ENCODE peak calls at places on chromosome 9, in six cellular contexts. B is PC-3, L is Karpas-422, Q is PC-9, K is DND-41, M is endothelial cell of umbilical vein. X is an unnamed sample. For H3K27me3 and H3K36me3, the result is how much of the 10 kb centered on the place peaks cover.

GRCh38 chr9:126561582-126561981 is 52.1 kb upstream of the LMX1B start:
- DNase-seq in B (no peak), L (no peak), Q (no peak), K (no peak), M (no peak), X (no peak)

GRCh38 chr9:114822708-114823107 is 16.9 kb upstream of the TNFSF15 start:
- DNase-seq in B (no peak), L (no peak), Q (no peak), K (no peak), M (no peak), X (no peak)

GRCh38 chr9:14339746-14340145 is 25.8 kb upstream of the NFIB start:
- DNase-seq in B (no peak), L (no peak), Q (no peak), K (no peak), M (no peak), X (peak)

GRCh38 chr9:6098431-6098830 is 83.0 kb upstream of the RANBP6 start:
- DNase-seq in B (peak), L (peak), Q (no peak), K (no peak), M (peak), X (peak)

GRCh38 chr9:129895376-129896268 is 60.4 kb downstream of the USP20 start:
- DNase-seq in B (no peak), L (no peak), Q (no peak), K (peak), M (no peak), X (no peak)

GRCh38 chr9:5389109-5389732 is 48.5 kb downstream of the PLGRKT start:
- DNase-seq in B (peak), L (no peak), Q (no peak), K (no peak), M (no peak), X (peak)

GRCh38 chr9:129413537-129414376 is 207.1 kb downstream of the C9orf50 start:
- DNase-seq in B (peak), L (peak), Q (peak), K (peak), M (peak), X (peak)

GRCh38 chr9:4740623-4741364 is at the start of gene AK3:
- DNase-seq in B (peak), L (peak), Q (peak), K (peak), M (peak), X (peak)

GRCh38 chr9:75950983-75951382 is 60.5 kb downstream of the PCSK5 start:
- DNase-seq in B (no peak), L (no peak), Q (no peak), K (no peak), M (peak), X (no peak)

GRCh38 chr9:34611251-34611810 is 566 bp downstream of the RPP25L start:
- DNase-seq in B (no peak), L (no peak), Q (no peak), K (no peak), M (no peak), X (peak)

GRCh38 chr9:122263699-122264349 is 816 bp downstream of the RBM18 start:
- DNase-seq in B (peak), L (peak), Q (no peak), K (no peak), M (peak), X (peak)

GRCh38 chr9:18888241-18888794 is 144.7 kb downstream of the SAXO1 start:
- DNase-seq in B (no peak), L (no peak), Q (no peak), K (no peak), M (no peak), X (peak)

GRCh38 chr9:93587651-93588347 is 11.4 kb downstream of the PHF2 start:
- DNase-seq in B (no peak), L (no peak), Q (no peak), K (peak), M (no peak), X (no peak)

GRCh38 chr9:78940121-78940855 is 631.5 kb upstream of the TLE4 start:
- DNase-seq in B (no peak), L (no peak), Q (no peak), K (no peak), M (no peak), X (no peak)

GRCh38 chr9:14099737-14100136 is 214.2 kb downstream of the NFIB start:
- DNase-seq in B (no peak), L (no peak), Q (no peak), K (no peak), M (no peak), X (no peak)

GRCh38 chr9:124470306-124470705 is 20.1 kb downstream of the ADGRD2 start:
- DNase-seq in B (no peak), L (no peak), Q (no peak), K (no peak), M (no peak), X (no peak)

GRCh38 chr9:88179080-88179521 is 40.8 kb upstream of the SPATA31C2 start:
- DNase-seq in B (no peak), L (no peak), Q (no peak), K (peak), M (no peak), X (no peak)

GRCh38 chr9:2253814-2254550 is 238.8 kb downstream of the SMARCA2 start:
- DNase-seq in B (no peak), L (peak), Q (no peak), K (no peak), M (no peak), X (no peak)

GRCh38 chr9:82410891-82411290 is 422.3 kb downstream of the SPATA31D1 start:
- DNase-seq in B (peak), L (no peak), Q (no peak), K (no peak), M (no peak), X (no peak)

GRCh38 chr9:123541441-123541840 is 185.4 kb downstream of the CRB2 start:
- DNase-seq in B (no peak), L (no peak), Q (no peak), K (no peak), M (no peak), X (peak)

GRCh38 chr9:111798786-111799185 is 4.0 kb upstream of the SHOC1 start:
- DNase-seq in B (peak), L (no peak), Q (no peak), K (no peak), M (no peak), X (peak)

GRCh38 chr9:11701706-11702105 is 991.5 kb upstream of the TYRP1 start:
- DNase-seq in B (no peak), L (no peak), Q (no peak), K (no peak), M (no peak), X (no peak)

GRCh38 chr9:12738296-12738695 is 36.5 kb upstream of the LURAP1L start:
- DNase-seq in B (no peak), L (no peak), Q (no peak), K (no peak), M (no peak), X (no peak)

GRCh38 chr9:87528969-87529368 is 31.3 kb downstream of the DAPK1 start:
- DNase-seq in B (no peak), L (no peak), Q (no peak), K (no peak), M (no peak), X (no peak)

GRCh38 chr9:33719581-33720374 is 75.6 kb upstream of the PRSS3 start:
- DNase-seq in B (peak), L (peak), Q (no peak), K (peak), M (no peak), X (peak)

GRCh38 chr9:99819123-99819483 is 2.6 kb upstream of the NR4A3 start:
- DNase-seq in B (no peak), L (no peak), Q (no peak), K (no peak), M (peak), X (no peak)

GRCh38 chr9:84024041-84024575 is 43.5 kb downstream of the RMI1 start:
- DNase-seq in B (no peak), L (no peak), Q (no peak), K (no peak), M (no peak), X (peak)

GRCh38 chr9:85536076-85536475 is 205.7 kb downstream of the AGTPBP1 start:
- DNase-seq in B (peak), L (no peak), Q (peak), K (no peak), M (peak), X (peak)

GRCh38 chr9:93340091-93340490 is 111.4 kb upstream of the FAM120A start:
- DNase-seq in B (no peak), L (peak), Q (no peak), K (no peak), M (no peak), X (no peak)

GRCh38 chr9:125626187-125626586 is 80.8 kb downstream of the MAPKAP1 start:
- DNase-seq in B (no peak), L (no peak), Q (peak), K (no peak), M (no peak), X (peak)

GRCh38 chr9:117860849-117861248 is 156.6 kb downstream of the TLR4 start:
- DNase-seq in B (no peak), L (no peak), Q (no peak), K (no peak), M (no peak), X (peak)
- H2AFZ ChIP-seq in B (no peak), L (no peak), Q (no peak), K (no peak), M (no peak), X (peak)

GRCh38 chr9:132557768-132558167 is 24.6 kb upstream of the BARHL1 start:
- DNase-seq in B (no peak), L (no peak), Q (no peak), K (no peak), M (no peak), X (no peak)
- H3K27me3 ChIP-seq in B (under half), L (under half), Q (half or more), K (under half), M (under half), X (under half)

GRCh38 chr9:133782157-133783130 is 44.3 kb upstream of the SARDH start:
- DNase-seq in B (peak), L (peak), Q (peak), K (peak), M (peak), X (peak)

GRCh38 chr9:133779516-133780403 is 41.6 kb upstream of the SARDH start:
- DNase-seq in B (no peak), L (no peak), Q (no peak), K (no peak), M (no peak), X (no peak)

GRCh38 chr9:133780404-133780945 is 42.3 kb upstream of the SARDH start:
- DNase-seq in B (no peak), L (no peak), Q (no peak), K (no peak), M (no peak), X (no peak)

GRCh38 chr9:133781828-133782135 is 43.6 kb upstream of the SARDH start:
- DNase-seq in B (no peak), L (no peak), Q (no peak), K (no peak), M (no peak), X (no peak)

DNA sequence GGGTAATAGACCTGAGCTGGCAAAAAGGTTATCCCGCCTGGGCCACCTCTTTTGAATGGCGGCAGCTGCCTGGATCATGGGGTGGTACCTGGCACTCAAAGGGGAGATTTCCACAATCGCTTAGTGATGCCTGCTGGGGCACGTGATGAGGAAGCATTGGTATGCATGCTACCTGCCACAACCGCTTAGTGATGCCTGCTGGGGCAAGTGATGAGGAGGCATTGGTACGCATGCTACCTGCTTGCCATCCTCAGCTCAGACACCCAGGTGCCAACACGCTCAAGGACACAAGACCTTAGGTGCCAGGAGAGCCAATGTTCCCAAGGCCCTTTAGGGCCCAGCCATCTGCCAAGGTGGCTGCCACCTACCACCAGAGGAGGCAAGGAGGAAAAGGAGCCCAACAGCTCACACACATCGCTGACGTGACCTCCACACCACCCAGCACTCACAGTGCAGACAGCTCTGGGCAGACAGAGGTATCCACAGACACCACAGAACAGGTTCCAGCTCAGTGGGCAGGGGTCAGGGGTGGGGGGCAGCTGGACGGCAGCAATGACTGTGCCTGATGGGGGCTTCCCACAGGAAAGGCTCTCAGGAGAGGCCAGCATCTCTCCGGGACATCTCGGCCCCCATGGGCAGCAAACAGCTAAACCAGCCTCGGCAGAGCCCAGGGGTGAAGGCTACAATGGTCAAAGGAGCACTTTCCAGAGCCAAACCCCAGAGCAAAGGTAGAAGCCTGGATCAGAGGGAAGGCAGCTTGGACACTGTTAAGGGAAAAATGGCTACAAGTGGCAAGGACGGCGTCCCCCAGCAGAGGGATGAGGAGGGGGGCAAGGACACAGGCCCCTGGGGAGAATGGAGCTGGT is 43.0 kb upstream of the SARDH start:
- DNase-seq in B (no peak), L (no peak), Q (no peak), K (no peak), M (no peak), X (no peak)
- H3K36me3 ChIP-seq in B (under half), L (under half), Q (under half), K (under half), M (under half), X (under half)

GRCh38 chr9:113623851-113624485 is 160.4 kb downstream of the RGS3 start:
- DNase-seq in B (no peak), L (no peak), Q (no peak), K (no peak), M (no peak), X (no peak)

GRCh38 chr9:113625456-113625855 is 161.9 kb downstream of the RGS3 start:
- DNase-seq in B (no peak), L (no peak), Q (no peak), K (no peak), M (no peak), X (no peak)

GRCh38 chr9:113626735-113627495 is 163.4 kb downstream of the RGS3 start:
- DNase-seq in B (no peak), L (no peak), Q (no peak), K (no peak), M (no peak), X (peak)

GRCh38 chr9:113622600-113623400 is 159.3 kb downstream of the RGS3 start:
- DNase-seq in B (peak), L (peak), Q (peak), K (no peak), M (peak), X (peak)

DNA sequence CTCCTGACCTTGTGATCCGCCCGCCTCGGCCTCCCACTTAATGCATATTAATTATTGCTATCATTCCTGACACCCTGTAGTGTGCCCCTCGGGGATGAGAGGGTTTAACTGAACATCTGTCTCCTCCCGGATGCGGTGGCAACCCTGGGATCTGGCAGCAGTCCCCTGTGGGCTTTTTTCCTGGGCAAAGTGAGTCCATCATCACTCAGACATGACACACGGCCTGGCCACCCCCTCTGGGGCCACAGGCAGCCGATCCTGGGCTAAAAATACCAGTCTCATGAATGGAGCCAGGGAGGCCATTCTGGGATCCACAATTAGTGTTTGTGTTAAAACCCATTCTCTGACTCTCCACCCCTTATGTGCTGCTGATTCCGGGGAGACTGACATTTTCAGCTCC is 161.2 kb downstream of the RGS3 start:
- DNase-seq in B (peak), L (no peak), Q (no peak), K (no peak), M (no peak), X (peak)
- H2AFZ ChIP-seq in B (no peak), L (no peak), Q (no peak), K (no peak), M (no peak), X (peak)

GRCh38 chr9:136145580-136145979 is 26.9 kb upstream of the TMEM250 start:
- DNase-seq in B (no peak), L (no peak), Q (no peak), K (no peak), M (no peak), X (no peak)

GRCh38 chr9:136147890-136148714 is 29.4 kb upstream of the TMEM250 start:
- DNase-seq in B (no peak), L (no peak), Q (no peak), K (no peak), M (no peak), X (no peak)

GRCh38 chr9:136146126-136147037 is 27.7 kb upstream of the TMEM250 start:
- DNase-seq in B (no peak), L (no peak), Q (no peak), K (no peak), M (no peak), X (no peak)

GRCh38 chr9:136148766-136149165 is 30.1 kb upstream of the TMEM250 start:
- DNase-seq in B (no peak), L (no peak), Q (no peak), K (no peak), M (no peak), X (no peak)

GRCh38 chr9:136147038-136147889 is 28.6 kb upstream of the TMEM250 start:
- DNase-seq in B (no peak), L (no peak), Q (no peak), K (no peak), M (no peak), X (no peak)
- H3K27me3 ChIP-seq in B (under half), L (under half), Q (half or more), K (under half), M (under half), X (under half)

DNA sequence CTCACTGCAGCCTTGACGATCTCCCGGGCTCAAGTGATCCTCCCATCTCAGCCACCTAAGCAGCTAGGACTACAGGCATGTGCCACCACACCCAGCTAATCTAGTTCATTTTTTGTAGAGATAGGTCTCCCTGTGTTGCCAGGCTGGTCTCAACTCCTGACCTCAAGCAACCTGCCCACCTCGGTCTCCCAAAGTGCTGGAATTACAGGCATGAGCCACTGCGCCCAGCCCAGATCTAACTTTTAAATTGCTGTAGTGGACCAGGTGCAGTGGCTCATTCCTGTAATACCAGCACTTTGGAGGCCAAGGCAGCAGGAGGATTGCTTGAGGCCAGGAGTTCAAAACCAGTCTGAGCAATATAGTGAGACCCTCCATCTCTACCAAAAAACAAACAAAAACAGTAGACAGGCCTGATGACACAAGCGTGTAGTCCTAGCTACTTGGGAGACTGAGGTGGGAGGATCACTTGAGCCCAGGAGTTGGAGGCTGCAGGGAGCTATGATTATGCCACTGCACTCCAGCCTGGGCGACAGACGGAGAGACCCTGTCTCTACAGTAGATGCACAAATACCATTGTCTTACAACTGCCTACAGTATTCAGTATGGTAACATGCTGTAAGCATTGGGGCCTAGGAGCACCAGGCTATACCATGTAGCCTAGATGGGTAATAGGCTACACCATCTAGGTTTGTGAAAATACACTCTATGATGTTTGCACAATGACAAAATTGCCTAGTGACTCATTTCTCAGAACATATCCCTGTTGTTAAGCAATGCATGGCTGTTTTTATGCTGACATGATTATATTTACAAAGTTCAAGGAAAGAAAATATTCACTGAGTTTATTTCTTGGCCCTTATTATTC is 1.5 kb upstream of the SIT1 start:
- DNase-seq in B (peak), L (no peak), Q (peak), K (no peak), M (no peak), X (peak)
- H3K36me3 ChIP-seq in B (under half), L (under half), Q (under half), K (under half), M (under half), X (under half)

DNA sequence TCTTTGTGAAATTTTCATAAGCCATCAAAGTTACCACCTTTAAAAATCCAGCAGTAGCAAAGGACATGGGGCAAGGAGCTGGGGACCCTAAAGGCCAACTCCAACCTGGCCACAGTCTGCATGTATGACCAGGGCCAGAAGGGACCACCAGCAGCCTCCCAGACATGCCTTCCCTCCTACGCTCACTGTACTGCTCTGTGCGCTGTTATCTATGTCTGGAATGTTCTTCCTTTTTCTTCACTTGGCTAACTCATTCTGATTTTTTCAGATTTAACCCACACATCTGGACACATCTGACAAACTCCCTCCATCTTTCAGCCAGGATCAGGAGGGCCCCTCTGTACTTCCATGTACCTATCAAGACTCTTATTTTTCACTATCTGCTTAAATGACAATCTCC is 47.6 kb upstream of the TRAF1 start:
- DNase-seq in B (no peak), L (no peak), Q (no peak), K (no peak), M (no peak), X (no peak)
- H2AFZ ChIP-seq in B (no peak), L (peak), Q (no peak), K (no peak), M (no peak), X (no peak)